ENCODE peak calls at places on chromosomes 6 and 20, in nine cellular contexts. B is cardiac muscle cell, D is OCI-LY7, Z is MM.1S, E is fibroblast of lung, V is adrenal gland, P is neuronal stem cell, U is stomach, H is GM23248. M is an unnamed sample. For H3K4me1, the result is how much of the 10 kb centered on the place peaks cover.

GRCh38 chr6:52365317-52365716 is 3.4 kb downstream of the PAQR8 start:
- DNase-seq in U (no peak), B (no peak), D (no peak), H (no peak), Z (no peak), E (no peak), V (no peak), P (no peak), M (no peak)

GRCh38 chr6:134170844-134171243 is 118.4 kb upstream of the SLC2A12 start:
- DNase-seq in H (peak), Z (no peak), V (peak), B (no peak), P (no peak), U (no peak), E (no peak), D (no peak), M (no peak)

GRCh38 chr6:139531148-139531547 is 156.7 kb upstream of the CITED2 start:
- DNase-seq in V (no peak), D (no peak), H (peak), P (no peak), E (peak), B (no peak), U (no peak), Z (no peak), M (no peak)

GRCh38 chr6:155604991-155605390 is 149.4 kb upstream of the NOX3 start:
- DNase-seq in D (no peak), V (no peak), U (no peak), E (peak), H (no peak), P (no peak), B (no peak), Z (no peak), M (no peak)

GRCh38 chr6:45613678-45614077 is 235.9 kb upstream of the SUPT3H start:
- DNase-seq in P (no peak), V (peak), E (no peak), H (peak), Z (no peak), B (no peak), U (no peak), D (no peak), M (no peak)

GRCh38 chr6:91166271-91166670 is 579.4 kb upstream of the MAP3K7 start:
- DNase-seq in B (no peak), V (no peak), U (no peak), H (peak), E (peak), D (no peak), P (no peak), Z (no peak), M (no peak)

GRCh38 chr20:34363062-34364012 is at the start of gene ITCH:
- DNase-seq in E (peak), B (peak), P (peak), V (peak), Z (peak), H (peak), U (peak), D (peak), M (peak)

GRCh38 chr20:46545077-46545826 is 5.2 kb downstream of the OCSTAMP start:
- DNase-seq in V (no peak), E (no peak), Z (peak), D (no peak), P (no peak), B (no peak), H (peak), U (no peak), M (no peak)

GRCh38 chr6:142811923-142812322 is 133.1 kb downstream of the HIVEP2 start:
- DNase-seq in H (no peak), U (no peak), Z (no peak), V (no peak), E (no peak), D (peak), P (no peak), B (no peak), M (no peak)

GRCh38 chr20:63031251-63032014 is 24.7 kb upstream of the BHLHE23 start:
- DNase-seq in D (no peak), V (no peak), B (no peak), U (no peak), P (no peak), H (no peak), Z (no peak), E (no peak), M (no peak)
- H3K4me1 ChIP-seq in D (under half), V (under half), B (under half), U (under half), P (under half), H (under half), Z (under half), E (under half), M (under half)

DNA sequence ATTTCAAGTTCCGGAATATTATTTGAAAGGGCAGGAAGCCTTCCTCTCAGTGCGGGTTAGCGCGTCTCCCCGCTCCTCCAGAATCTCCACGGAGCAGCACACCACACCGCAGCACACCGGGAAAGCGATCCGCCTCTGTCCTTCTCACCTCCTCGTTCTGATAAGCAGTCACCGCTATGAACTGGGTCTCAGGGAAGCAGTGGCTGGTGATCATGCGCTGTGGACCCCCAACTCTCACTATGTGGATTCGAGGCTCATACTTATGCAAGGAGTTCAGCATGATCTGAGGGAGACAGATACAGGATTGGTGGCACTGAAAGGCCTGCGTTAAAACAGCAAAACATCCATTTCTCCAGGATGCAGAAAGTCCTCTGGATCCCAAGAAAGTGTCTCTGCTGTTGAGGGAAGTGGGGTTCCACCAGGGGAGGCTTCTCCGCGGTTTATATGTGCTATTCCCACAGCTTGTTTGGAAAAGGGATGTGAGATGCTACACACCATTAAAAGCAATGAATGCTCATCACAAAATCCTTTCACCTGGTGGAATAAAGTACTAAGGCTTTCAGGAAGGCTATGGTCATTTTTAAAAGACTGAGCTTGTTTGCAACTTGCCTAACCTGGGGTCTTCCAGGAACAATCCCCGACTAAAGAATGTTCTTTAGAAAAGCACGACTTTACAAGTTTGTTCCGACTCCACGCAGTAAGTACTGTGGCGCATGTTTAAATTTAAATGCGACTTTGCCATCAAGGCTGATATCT is 1.9 kb downstream of the TBXT start:
- DNase-seq in Z (no peak), B (no peak), V (no peak), P (no peak), E (no peak), U (no peak), D (no peak), H (no peak), M (no peak)
- H3K4me1 ChIP-seq in Z (under half), B (under half), V (under half), P (under half), E (under half), U (under half), D (under half), H (under half), M (under half)

GRCh38 chr6:15420959-15421438 is 175.1 kb downstream of the JARID2 start:
- DNase-seq in P (no peak), Z (no peak), B (no peak), V (no peak), E (no peak), U (no peak), H (no peak), D (peak), M (no peak)
- H3K4me1 ChIP-seq in P (under half), Z (under half), B (under half), V (under half), E (under half), U (under half), H (under half), D (under half), M (under half)

DNA sequence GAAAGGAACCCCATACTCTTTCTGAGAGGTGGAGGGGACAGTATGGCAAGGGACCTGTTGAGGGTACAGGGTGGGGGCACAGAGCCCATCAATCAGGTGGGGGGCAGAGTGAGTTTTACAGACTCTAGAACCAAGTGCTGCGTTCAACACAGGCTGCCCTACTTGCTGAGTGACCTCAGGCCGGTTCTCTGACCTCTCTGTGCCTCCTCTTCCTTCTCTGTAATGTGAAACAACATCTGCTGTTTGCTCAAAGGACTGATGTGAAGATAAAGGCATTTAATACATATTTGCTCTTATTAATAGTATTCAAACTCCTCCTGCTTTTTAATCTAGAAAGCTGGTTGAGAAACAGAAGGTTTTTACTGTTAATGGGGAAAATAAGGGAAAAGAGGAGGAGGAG is 25.9 kb upstream of the APMAP start:
- DNase-seq in P (no peak), V (no peak), H (no peak), D (no peak), Z (no peak), B (no peak), E (no peak), U (peak), M (no peak)
- H3K4me1 ChIP-seq in P (under half), V (under half), H (under half), D (under half), Z (half or more), B (under half), E (under half), U (half or more), M (under half)

M was measured in esophagus squamous epithelium.